ENCODE peak calls at places on chromosome 9, in nine cellular contexts. One of them, this sample, is unnamed.

GRCh38 chr9:95107976-95108375 is 209.5 kb downstream of the FANCC start:
- DNase-seq in left ventricle myocardium inferior: no peak
- DNase-seq in progenitor cell of endocrine pancreas: no peak
- DNase-seq in adrenal gland: no peak
- DNase-seq in NCI-H2081: no peak
- DNase-seq in activated CD4-positive, alpha-beta T cell treated with anti-CD3 and anti-CD28 coated beads for 1 hour: no peak
- DNase-seq in HFFc6: no peak
- DNase-seq in GM23338: no peak
- DNase-seq in stimulated activated CD8-positive, alpha-beta memory T cell treated with anti-CD3 and anti-CD28 coated beads, Interleukin-4, amount 100 ng/mL, for 1 hour: no peak
- DNase-seq in this sample: peak

GRCh38 chr9:71647094-71647591 is 121.2 kb downstream of the CEMIP2 start:
- DNase-seq in left ventricle myocardium inferior: peak
- DNase-seq in progenitor cell of endocrine pancreas: no peak
- DNase-seq in adrenal gland: peak
- DNase-seq in NCI-H2081: no peak
- DNase-seq in activated CD4-positive, alpha-beta T cell treated with anti-CD3 and anti-CD28 coated beads for 1 hour: no peak
- DNase-seq in HFFc6: peak
- DNase-seq in GM23338: peak
- DNase-seq in stimulated activated CD8-positive, alpha-beta memory T cell treated with anti-CD3 and anti-CD28 coated beads, Interleukin-4, amount 100 ng/mL, for 1 hour: no peak
- DNase-seq in this sample: peak

GRCh38 chr9:36034234-36034633 is 2.5 kb upstream of the RECK start:
- DNase-seq in left ventricle myocardium inferior: no peak
- DNase-seq in progenitor cell of endocrine pancreas: no peak
- DNase-seq in adrenal gland: no peak
- DNase-seq in NCI-H2081: no peak
- DNase-seq in activated CD4-positive, alpha-beta T cell treated with anti-CD3 and anti-CD28 coated beads for 1 hour: no peak
- DNase-seq in HFFc6: no peak
- DNase-seq in GM23338: no peak
- DNase-seq in stimulated activated CD8-positive, alpha-beta memory T cell treated with anti-CD3 and anti-CD28 coated beads, Interleukin-4, amount 100 ng/mL, for 1 hour: no peak
- DNase-seq in this sample: no peak

GRCh38 chr9:136901516-136902258 is 15.4 kb downstream of the TRAF2 start:
- DNase-seq in left ventricle myocardium inferior: no peak
- DNase-seq in progenitor cell of endocrine pancreas: no peak
- DNase-seq in adrenal gland: no peak
- DNase-seq in NCI-H2081: no peak
- DNase-seq in activated CD4-positive, alpha-beta T cell treated with anti-CD3 and anti-CD28 coated beads for 1 hour: peak
- DNase-seq in HFFc6: peak
- DNase-seq in GM23338: no peak
- DNase-seq in stimulated activated CD8-positive, alpha-beta memory T cell treated with anti-CD3 and anti-CD28 coated beads, Interleukin-4, amount 100 ng/mL, for 1 hour: peak
- DNase-seq in this sample: no peak

GRCh38 chr9:5493597-5494511 is 16.5 kb upstream of the PDCD1LG2 start:
- DNase-seq in left ventricle myocardium inferior: peak
- DNase-seq in progenitor cell of endocrine pancreas: no peak
- DNase-seq in adrenal gland: peak
- DNase-seq in NCI-H2081: no peak
- DNase-seq in activated CD4-positive, alpha-beta T cell treated with anti-CD3 and anti-CD28 coated beads for 1 hour: no peak
- DNase-seq in HFFc6: peak
- DNase-seq in GM23338: no peak
- DNase-seq in stimulated activated CD8-positive, alpha-beta memory T cell treated with anti-CD3 and anti-CD28 coated beads, Interleukin-4, amount 100 ng/mL, for 1 hour: no peak
- DNase-seq in this sample: no peak

GRCh38 chr9:8025532-8025931 is 226.0 kb upstream of the DMAC1 start:
- DNase-seq in left ventricle myocardium inferior: no peak
- DNase-seq in progenitor cell of endocrine pancreas: no peak
- DNase-seq in adrenal gland: no peak
- DNase-seq in NCI-H2081: no peak
- DNase-seq in activated CD4-positive, alpha-beta T cell treated with anti-CD3 and anti-CD28 coated beads for 1 hour: no peak
- DNase-seq in HFFc6: no peak
- DNase-seq in GM23338: no peak
- DNase-seq in stimulated activated CD8-positive, alpha-beta memory T cell treated with anti-CD3 and anti-CD28 coated beads, Interleukin-4, amount 100 ng/mL, for 1 hour: no peak
- DNase-seq in this sample: no peak

GRCh38 chr9:122318284-122318683 is 52.5 kb upstream of the PTGS1 start:
- DNase-seq in left ventricle myocardium inferior: no peak
- DNase-seq in progenitor cell of endocrine pancreas: no peak
- DNase-seq in adrenal gland: no peak
- DNase-seq in NCI-H2081: no peak
- DNase-seq in activated CD4-positive, alpha-beta T cell treated with anti-CD3 and anti-CD28 coated beads for 1 hour: no peak
- DNase-seq in HFFc6: no peak
- DNase-seq in GM23338: no peak
- DNase-seq in stimulated activated CD8-positive, alpha-beta memory T cell treated with anti-CD3 and anti-CD28 coated beads, Interleukin-4, amount 100 ng/mL, for 1 hour: no peak
- DNase-seq in this sample: peak

GRCh38 chr9:92807757-92808725 is 43.4 kb upstream of the BICD2 start:
- DNase-seq in left ventricle myocardium inferior: no peak
- DNase-seq in progenitor cell of endocrine pancreas: no peak
- DNase-seq in adrenal gland: no peak
- DNase-seq in NCI-H2081: peak
- DNase-seq in activated CD4-positive, alpha-beta T cell treated with anti-CD3 and anti-CD28 coated beads for 1 hour: no peak
- DNase-seq in HFFc6: no peak
- DNase-seq in GM23338: peak
- DNase-seq in stimulated activated CD8-positive, alpha-beta memory T cell treated with anti-CD3 and anti-CD28 coated beads, Interleukin-4, amount 100 ng/mL, for 1 hour: no peak
- DNase-seq in this sample: no peak

GRCh38 chr9:109064963-109065701 is 51.8 kb upstream of the CTNNAL1 start:
- DNase-seq in left ventricle myocardium inferior: no peak
- DNase-seq in progenitor cell of endocrine pancreas: no peak
- DNase-seq in adrenal gland: no peak
- DNase-seq in NCI-H2081: no peak
- DNase-seq in activated CD4-positive, alpha-beta T cell treated with anti-CD3 and anti-CD28 coated beads for 1 hour: no peak
- DNase-seq in HFFc6: peak
- DNase-seq in GM23338: no peak
- DNase-seq in stimulated activated CD8-positive, alpha-beta memory T cell treated with anti-CD3 and anti-CD28 coated beads, Interleukin-4, amount 100 ng/mL, for 1 hour: no peak
- DNase-seq in this sample: no peak

GRCh38 chr9:97632406-97632991 is 669 bp downstream of the TSTD2 start:
- DNase-seq in left ventricle myocardium inferior: peak
- DNase-seq in progenitor cell of endocrine pancreas: peak
- DNase-seq in adrenal gland: peak
- DNase-seq in NCI-H2081: peak
- DNase-seq in activated CD4-positive, alpha-beta T cell treated with anti-CD3 and anti-CD28 coated beads for 1 hour: no peak
- DNase-seq in HFFc6: no peak
- DNase-seq in GM23338: peak
- DNase-seq in stimulated activated CD8-positive, alpha-beta memory T cell treated with anti-CD3 and anti-CD28 coated beads, Interleukin-4, amount 100 ng/mL, for 1 hour: no peak
- DNase-seq in this sample: peak

GRCh38 chr9:34428325-34428958 is 29.9 kb downstream of the FAM219A start:
- DNase-seq in left ventricle myocardium inferior: no peak
- DNase-seq in progenitor cell of endocrine pancreas: no peak
- DNase-seq in adrenal gland: no peak
- DNase-seq in NCI-H2081: peak
- DNase-seq in activated CD4-positive, alpha-beta T cell treated with anti-CD3 and anti-CD28 coated beads for 1 hour: no peak
- DNase-seq in HFFc6: no peak
- DNase-seq in GM23338: no peak
- DNase-seq in stimulated activated CD8-positive, alpha-beta memory T cell treated with anti-CD3 and anti-CD28 coated beads, Interleukin-4, amount 100 ng/mL, for 1 hour: no peak
- DNase-seq in this sample: no peak

GRCh38 chr9:26175264-26175663 is 497.0 kb upstream of the TUSC1 start:
- DNase-seq in left ventricle myocardium inferior: no peak
- DNase-seq in progenitor cell of endocrine pancreas: no peak
- DNase-seq in adrenal gland: no peak
- DNase-seq in NCI-H2081: no peak
- DNase-seq in activated CD4-positive, alpha-beta T cell treated with anti-CD3 and anti-CD28 coated beads for 1 hour: no peak
- DNase-seq in HFFc6: peak
- DNase-seq in GM23338: no peak
- DNase-seq in stimulated activated CD8-positive, alpha-beta memory T cell treated with anti-CD3 and anti-CD28 coated beads, Interleukin-4, amount 100 ng/mL, for 1 hour: no peak
- DNase-seq in this sample: no peak

GRCh38 chr9:99753436-99753835 is 68.2 kb upstream of the NR4A3 start:
- DNase-seq in left ventricle myocardium inferior: no peak
- DNase-seq in progenitor cell of endocrine pancreas: no peak
- DNase-seq in adrenal gland: no peak
- DNase-seq in NCI-H2081: no peak
- DNase-seq in activated CD4-positive, alpha-beta T cell treated with anti-CD3 and anti-CD28 coated beads for 1 hour: no peak
- DNase-seq in HFFc6: no peak
- DNase-seq in GM23338: no peak
- DNase-seq in stimulated activated CD8-positive, alpha-beta memory T cell treated with anti-CD3 and anti-CD28 coated beads, Interleukin-4, amount 100 ng/mL, for 1 hour: no peak
- DNase-seq in this sample: no peak